ENCODE peak calls at places on chromosomes 3 and 15, in five cellular contexts. G is endothelial cell, F is breast epithelium, X is brain microvascular endothelial cell, J is fibroblast of the aortic adventitia. I is an unnamed sample.

GRCh38 chr3:147200545-147200944 is 205.8 kb downstream of the ZIC4 start:
- DNase-seq in F (no peak), X (peak), J (peak), G (no peak), I (no peak)

GRCh38 chr3:87437765-87438164 is 161.4 kb upstream of the POU1F1 start:
- DNase-seq in J (peak), G (no peak), X (peak), F (no peak), I (no peak)

GRCh38 chr3:13040381-13041074 is 32.7 kb downstream of the IQSEC1 start:
- DNase-seq in J (no peak), X (no peak), F (no peak), G (no peak), I (peak)

GRCh38 chr3:129507181-129507831 is 21.1 kb upstream of the RHO start:
- DNase-seq in F (no peak), G (no peak), X (no peak), J (no peak), I (no peak)

GRCh38 chr3:46986055-46986730 is 6.7 kb downstream of the NBEAL2 start:
- DNase-seq in X (no peak), G (no peak), J (no peak), F (no peak), I (no peak)

GRCh38 chr15:43230640-43231115 is 9.9 kb upstream of the EPB42 start:
- DNase-seq in J (peak), F (no peak), G (no peak), X (no peak), I (no peak)

GRCh38 chr3:32614956-32615355 is 44.3 kb upstream of the DYNC1LI1 start:
- DNase-seq in J (peak), F (no peak), X (peak), G (peak), I (no peak)

GRCh38 chr3:196406806-196407470 is 25.3 kb downstream of the UBXN7 start:
- DNase-seq in X (peak), F (no peak), J (peak), G (no peak), I (no peak)

GRCh38 chr3:1469248-1469647 is 376.4 kb downstream of the CNTN6 start:
- DNase-seq in F (no peak), G (no peak), J (no peak), X (no peak), I (no peak)

GRCh38 chr3:176521531-176522175 is 675.6 kb downstream of the TBL1XR1 start:
- DNase-seq in J (peak), F (no peak), X (peak), G (no peak), I (no peak)

GRCh38 chr3:20837676-20838302 is 651.8 kb upstream of the SGO1 start:
- DNase-seq in X (no peak), G (no peak), F (no peak), J (no peak), I (no peak)

GRCh38 chr3:27677554-27677953 is 44.6 kb downstream of the EOMES start:
- DNase-seq in F (peak), J (peak), X (peak), G (no peak), I (no peak)

GRCh38 chr3:73529280-73530029 is 95.3 kb downstream of the PDZRN3 start:
- DNase-seq in F (no peak), X (no peak), G (no peak), J (no peak), I (no peak)

GRCh38 chr3:197478746-197479668 is 76.8 kb downstream of the BDH1 start:
- DNase-seq in J (no peak), G (no peak), F (peak), X (no peak), I (no peak)

GRCh38 chr15:31335991-31336942 is 9.6 kb downstream of the KLF13 start:
- DNase-seq in F (no peak), J (no peak), G (no peak), X (no peak), I (no peak)

GRCh38 chr3:157532529-157533297 is 29.5 kb upstream of the VEPH1 start:
- DNase-seq in G (peak), F (no peak), X (peak), J (peak), I (peak)

GRCh38 chr3:46674031-46674592 is 19.4 kb downstream of the ALS2CL start:
- DNase-seq in J (no peak), F (no peak), G (no peak), X (no peak), I (no peak)

GRCh38 chr15:62066663-62067447 is at the start of gene C2CD4A:
- DNase-seq in J (peak), X (no peak), G (peak), F (peak), I (peak)

DNA sequence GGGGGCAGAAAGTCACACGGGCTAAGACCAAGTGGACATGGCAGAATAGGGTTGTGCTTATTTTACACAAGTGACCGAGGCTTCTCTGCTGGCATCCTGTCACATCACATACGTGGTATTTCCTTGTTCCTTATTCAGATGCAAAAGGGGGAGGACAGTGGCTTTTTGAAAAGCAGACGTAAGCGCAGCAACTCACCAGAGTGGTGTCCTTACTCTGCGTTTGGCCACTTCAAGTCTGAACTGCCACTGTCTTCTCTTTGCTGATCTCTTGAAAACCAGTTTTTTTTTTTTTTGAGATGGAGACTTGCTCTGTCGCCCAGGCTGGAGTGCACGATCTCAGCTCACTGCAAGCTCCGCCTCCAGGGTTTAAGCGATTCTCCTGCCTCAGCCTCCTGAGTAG is 113.2 kb downstream of the SOX2 start:
- DNase-seq in J (no peak), X (no peak), F (no peak), G (no peak), I (no peak)
- TF ChIP-seq CTCF in J (no peak), X (no peak), F (no peak), G (no peak), I (no peak)

GRCh38 chr15:87322845-87323244 is 933.7 kb downstream of the NTRK3 start:
- DNase-seq in F (no peak), J (no peak), X (no peak), G (no peak), I (no peak)
- TF ChIP-seq CTCF in F (no peak), J (no peak), X (no peak), G (no peak), I (no peak)

GRCh38 chr3:9934993-9935392 is 1.4 kb downstream of the CRELD1 start:
- DNase-seq in F (no peak), G (no peak), J (no peak), X (no peak), I (no peak)

GRCh38 chr3:9932843-9933560 is 632 bp upstream of the CRELD1 start:
- DNase-seq in J (peak), F (peak), G (peak), X (peak), I (peak)

GRCh38 chr3:9933561-9934234 is at the start of gene CRELD1:
- DNase-seq in J (peak), G (peak), X (peak), F (peak), I (peak)

GRCh38 chr3:9935966-9936365 is 2.3 kb downstream of the CRELD1 start:
- DNase-seq in F (no peak), X (no peak), G (no peak), J (no peak), I (no peak)

DNA sequence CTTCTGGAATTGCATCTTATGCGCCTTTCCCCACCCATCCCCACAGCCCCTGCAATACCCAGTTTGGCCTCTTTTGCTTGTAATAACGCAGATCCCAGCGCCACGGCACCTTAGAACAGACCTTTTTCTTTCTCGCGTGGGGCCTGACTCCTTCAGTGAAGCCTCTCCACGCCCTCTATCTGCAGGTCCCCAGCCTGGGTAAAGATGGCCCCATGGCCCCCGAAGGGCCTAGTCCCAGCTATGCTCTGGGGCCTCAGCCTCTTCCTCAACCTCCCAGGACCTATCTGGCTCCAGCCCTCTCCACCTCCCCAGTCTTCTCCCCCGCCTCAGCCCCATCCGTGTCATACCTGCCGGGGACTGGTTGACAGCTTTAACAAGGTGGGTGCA is 594 bp downstream of the CRELD1 start:
- DNase-seq in F (no peak), J (peak), X (peak), G (no peak), I (no peak)
- TF ChIP-seq CTCF in F (peak), J (peak), X (peak), G (no peak), I (no peak)

GRCh38 chr3:155995525-155996370 is 124.6 kb upstream of the KCNAB1 start:
- DNase-seq in G (no peak), J (peak), X (peak), F (no peak), I (peak)
- TF ChIP-seq CTCF in G (peak), J (peak), X (peak), F (no peak), I (peak)

GRCh38 chr3:65625310-65625709 is 413.4 kb downstream of the MAGI1 start:
- DNase-seq in X (no peak), J (no peak), F (no peak), G (no peak), I (no peak)
- TF ChIP-seq CTCF in X (no peak), J (no peak), F (no peak), G (no peak), I (no peak)

GRCh38 chr3:3998140-3998977 is 199.1 kb downstream of the LRRN1 start:
- DNase-seq in J (no peak), G (peak), X (peak), F (no peak), I (peak)
- TF ChIP-seq CTCF in J (no peak), G (peak), X (peak), F (peak), I (peak)

DNA sequence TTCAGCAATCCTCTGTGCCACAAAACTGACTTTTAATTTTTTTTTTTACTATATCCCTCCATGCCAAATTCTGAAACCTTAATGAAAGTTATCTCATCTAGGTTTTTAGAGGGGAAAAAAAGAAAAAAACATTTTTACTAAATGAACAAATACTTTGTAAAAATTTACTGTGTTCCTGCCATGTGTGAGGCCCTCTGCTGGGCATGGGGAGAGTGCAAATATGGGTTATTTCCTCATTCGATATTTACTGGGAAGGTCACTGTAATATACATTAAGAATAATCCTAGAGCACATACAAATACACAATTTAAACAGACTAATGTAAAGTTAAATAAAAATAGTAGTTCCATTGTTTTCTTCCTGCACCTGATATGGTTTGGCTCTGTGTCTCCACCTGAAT is 215.0 kb downstream of the GRM7 start:
- DNase-seq in G (no peak), X (no peak), J (no peak), F (no peak), I (no peak)
- TF ChIP-seq CTCF in G (peak), X (no peak), J (no peak), F (no peak), I (peak)

GRCh38 chr15:77118787-77119410 is 48.0 kb upstream of the TSPAN3 start:
- DNase-seq in J (peak), G (no peak), X (peak), F (peak), I (peak)

GRCh38 chr15:77107531-77108355 is 36.8 kb upstream of the TSPAN3 start:
- DNase-seq in X (peak), G (peak), J (peak), F (peak), I (peak)

GRCh38 chr15:77115179-77115578 is 44.3 kb upstream of the TSPAN3 start:
- DNase-seq in J (no peak), F (no peak), X (no peak), G (no peak), I (no peak)

GRCh38 chr15:77111813-77112212 is 40.9 kb upstream of the TSPAN3 start:
- DNase-seq in J (no peak), G (no peak), X (no peak), F (no peak), I (no peak)

DNA sequence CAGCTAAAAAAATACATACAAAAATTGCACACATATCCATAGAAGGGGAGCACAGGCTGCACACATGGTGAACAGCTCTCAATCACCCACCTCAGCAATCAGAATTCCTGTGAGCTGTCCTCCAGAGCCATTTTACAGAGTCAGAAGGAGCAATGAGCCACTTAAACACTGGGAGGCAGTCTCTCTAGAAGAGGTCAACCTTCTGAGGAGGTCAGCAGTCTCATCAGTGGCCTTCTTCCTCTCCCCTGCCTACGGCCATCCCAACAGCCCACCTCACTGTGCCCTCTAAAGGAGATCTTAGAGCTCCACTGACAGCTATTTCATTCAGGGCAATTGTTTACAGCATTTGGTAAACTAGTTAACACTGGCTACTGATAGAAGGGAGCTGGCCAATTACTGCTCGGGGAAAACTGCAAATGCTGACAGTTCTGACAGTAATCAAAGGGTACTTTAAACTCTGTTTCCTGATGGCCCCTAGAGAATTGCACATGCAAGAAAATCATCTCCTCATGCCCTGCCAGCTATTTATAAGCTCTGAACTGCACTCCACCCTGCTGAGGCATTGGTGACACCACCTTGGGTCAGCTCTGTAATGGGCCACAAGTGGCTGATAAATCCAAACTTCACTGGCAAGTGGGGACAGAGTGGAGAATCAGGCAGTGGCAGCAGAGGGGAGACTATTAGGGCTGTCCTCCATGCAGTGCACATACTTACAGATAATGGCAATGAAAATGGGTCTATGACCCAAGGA is 42.1 kb upstream of the TSPAN3 start:
- DNase-seq in J (no peak), X (no peak), G (no peak), F (no peak), I (no peak)
- TF ChIP-seq CTCF in J (no peak), X (no peak), G (no peak), F (no peak), I (no peak)

DNA sequence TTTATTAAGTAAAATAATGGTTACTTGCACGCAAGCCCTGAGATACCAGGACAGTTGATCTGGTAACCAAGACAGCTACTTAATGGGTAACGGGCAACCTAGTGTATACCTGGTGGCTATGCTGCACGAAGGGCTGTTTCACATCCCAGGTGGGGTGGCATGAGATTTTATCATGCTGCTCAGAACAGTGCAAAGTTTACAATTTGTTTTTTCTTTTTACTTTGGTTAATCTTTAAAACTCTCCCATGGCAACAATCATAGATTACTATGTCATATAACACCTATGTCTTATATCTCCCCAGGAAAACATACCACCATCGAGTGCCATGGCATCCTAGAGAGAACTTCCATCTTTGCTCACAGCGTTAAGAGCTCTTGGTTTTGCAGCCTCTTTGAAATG is 32.2 kb upstream of the SLC28A1 start:
- DNase-seq in X (no peak), F (no peak), J (no peak), G (no peak), I (no peak)
- TF ChIP-seq CTCF in X (no peak), F (no peak), J (no peak), G (no peak), I (no peak)